ENCODE peak calls at places on chromosomes 3 and 15, in ten cellular contexts. F is NCI-H1092, C is RWPE1, L is H54, D is choroid plexus epithelial cell, N is DMS79 treated with DMSO at 0.1 percent for 48 hours, P is NCI-H187 treated with DMSO at 0.1 percent for 48 hours, G is T-helper 1 cell, H is ureter, Z is GM12891. R is an unnamed sample.

GRCh38 chr3:42014949-42015533 is 53.1 kb upstream of the ULK4 start:
- DNase-seq in G (no peak), L (no peak), H (no peak), C (no peak), F (peak), P (no peak), Z (no peak), N (peak), D (no peak), R (no peak)

GRCh38 chr3:194925614-194926013 is 239.9 kb downstream of the FAM43A start:
- DNase-seq in H (peak), C (no peak), L (no peak), G (no peak), N (no peak), F (no peak), D (no peak), Z (no peak), P (no peak), R (no peak)

GRCh38 chr3:4978259-4978965 is 825 bp upstream of the BHLHE40 start:
- DNase-seq in C (peak), H (peak), F (peak), N (peak), L (peak), P (no peak), Z (peak), G (peak), D (peak), R (peak)

GRCh38 chr3:102059145-102059943 is 210.0 kb downstream of the NFKBIZ start:
- DNase-seq in G (no peak), P (no peak), H (no peak), L (no peak), C (no peak), N (no peak), Z (peak), D (no peak), F (no peak), R (no peak)

GRCh38 chr3:24583004-24583403 is 88.4 kb upstream of the THRB start:
- DNase-seq in N (no peak), Z (no peak), H (no peak), F (no peak), G (no peak), P (no peak), D (peak), L (no peak), C (no peak), R (no peak)

GRCh38 chr3:4504340-4505261 is 11.5 kb downstream of the ITPR1 start:
- DNase-seq in Z (no peak), C (peak), D (no peak), L (no peak), N (peak), F (no peak), G (peak), H (peak), P (no peak), R (peak)

GRCh38 chr15:98650871-98651481 is 2.6 kb downstream of the IGF1R start:
- DNase-seq in G (no peak), D (peak), Z (no peak), F (no peak), P (no peak), H (no peak), L (no peak), C (no peak), N (no peak), R (no peak)

GRCh38 chr15:60004846-60005351 is 788 bp downstream of the FOXB1 start:
- DNase-seq in L (no peak), Z (no peak), C (no peak), P (no peak), F (no peak), G (no peak), N (no peak), D (peak), H (no peak), R (peak)

GRCh38 chr3:123110238-123110952 is 43.6 kb downstream of the PDIA5 start:
- DNase-seq in P (no peak), N (no peak), D (no peak), L (no peak), G (no peak), F (no peak), C (no peak), H (no peak), Z (no peak), R (no peak)

GRCh38 chr3:160935413-160936095 is 169.6 kb downstream of the B3GALNT1 start:
- DNase-seq in Z (no peak), F (no peak), G (no peak), L (no peak), N (no peak), P (no peak), D (peak), C (no peak), H (no peak), R (peak)

R was measured in NCI-H1105 treated with DMSO at 0.1 percent for 48 hours.